ENCODE peak calls at places on chromosomes 12 and 14, in nine cellular contexts. One of them, this sample, is unnamed.
A peak's percentile ranks its signal among the peaks of the same experiment; 100 is the strongest.

GRCh38 chr12:67449591-67450052 is 180.5 kb downstream of the CAND1 start:
- DNase-seq in HFF-Myc: no peak
- DNase-seq in CD8-positive, alpha-beta T cell: no peak
- DNase-seq in fibroblast of the aortic adventitia: no peak
- DNase-seq in lower leg skin: no peak
- DNase-seq in neural progenitor cell: no peak
- DNase-seq in fibroblast of mammary gland: no peak
- DNase-seq in IMR-90: no peak
- DNase-seq in thoracic aorta: no peak
- DNase-seq in this sample: no peak

GRCh38 chr14:101087614-101088394 is 184.3 kb upstream of the RTL1 start:
- DNase-seq in fibroblast of mammary gland: no peak
- DNase-seq in IMR-90: no peak
- DNase-seq in fibroblast of the aortic adventitia: no peak
- DNase-seq in lower leg skin: peak; percentile 14
- DNase-seq in CD8-positive, alpha-beta T cell: no peak
- DNase-seq in HFF-Myc: no peak
- DNase-seq in neural progenitor cell: no peak
- DNase-seq in thoracic aorta: no peak
- DNase-seq in this sample: no peak

GRCh38 chr14:104977681-104978647 is at the start of gene AHNAK2:
- DNase-seq in lower leg skin: no peak
- DNase-seq in neural progenitor cell: peak; percentile 96
- DNase-seq in thoracic aorta: no peak
- DNase-seq in fibroblast of the aortic adventitia: peak; percentile 65
- DNase-seq in fibroblast of mammary gland: peak; percentile 68
- DNase-seq in CD8-positive, alpha-beta T cell: no peak
- DNase-seq in IMR-90: peak; percentile 67
- DNase-seq in HFF-Myc: no peak
- DNase-seq in this sample: no peak

GRCh38 chr12:14913381-14913781 is 25.0 kb downstream of the ERP27 start:
- DNase-seq in CD8-positive, alpha-beta T cell: no peak
- DNase-seq in neural progenitor cell: no peak
- DNase-seq in thoracic aorta: no peak
- DNase-seq in HFF-Myc: no peak
- DNase-seq in fibroblast of mammary gland: no peak
- DNase-seq in fibroblast of the aortic adventitia: peak; percentile 36
- DNase-seq in lower leg skin: peak; percentile 65
- DNase-seq in IMR-90: no peak
- DNase-seq in this sample: no peak

GRCh38 chr14:24053548-24054323 is 1.9 kb downstream of the CARMIL3 start:
- DNase-seq in fibroblast of the aortic adventitia: no peak
- DNase-seq in fibroblast of mammary gland: no peak
- DNase-seq in CD8-positive, alpha-beta T cell: no peak
- DNase-seq in neural progenitor cell: no peak
- DNase-seq in HFF-Myc: no peak
- DNase-seq in thoracic aorta: no peak
- DNase-seq in IMR-90: no peak
- DNase-seq in lower leg skin: no peak
- DNase-seq in this sample: no peak

GRCh38 chr12:46950116-46950515 is 124.3 kb upstream of the SLC38A4 start:
- DNase-seq in fibroblast of mammary gland: no peak
- DNase-seq in thoracic aorta: no peak
- DNase-seq in CD8-positive, alpha-beta T cell: no peak
- DNase-seq in lower leg skin: no peak
- DNase-seq in IMR-90: no peak
- DNase-seq in HFF-Myc: no peak
- DNase-seq in fibroblast of the aortic adventitia: no peak
- DNase-seq in neural progenitor cell: no peak
- DNase-seq in this sample: no peak

GRCh38 chr12:78864483-78865296 is at the start of gene SYT1:
- DNase-seq in neural progenitor cell: peak; percentile 94
- DNase-seq in HFF-Myc: peak; percentile 38
- DNase-seq in fibroblast of mammary gland: peak; percentile 84
- DNase-seq in IMR-90: peak; percentile 85
- DNase-seq in lower leg skin: no peak
- DNase-seq in CD8-positive, alpha-beta T cell: no peak
- DNase-seq in fibroblast of the aortic adventitia: peak; percentile 87
- DNase-seq in thoracic aorta: no peak
- DNase-seq in this sample: no peak

GRCh38 chr14:43651896-43652295 is 855.2 kb downstream of the FSCB start:
- DNase-seq in thoracic aorta: no peak
- DNase-seq in fibroblast of the aortic adventitia: no peak
- DNase-seq in lower leg skin: no peak
- DNase-seq in IMR-90: no peak
- DNase-seq in HFF-Myc: no peak
- DNase-seq in CD8-positive, alpha-beta T cell: no peak
- DNase-seq in fibroblast of mammary gland: no peak
- DNase-seq in neural progenitor cell: no peak
- DNase-seq in this sample: no peak

GRCh38 chr14:27056586-27056985 is 458.8 kb upstream of the NOVA1 start:
- DNase-seq in thoracic aorta: no peak
- DNase-seq in neural progenitor cell: no peak
- DNase-seq in lower leg skin: no peak
- DNase-seq in fibroblast of the aortic adventitia: no peak
- DNase-seq in HFF-Myc: no peak
- DNase-seq in fibroblast of mammary gland: no peak
- DNase-seq in IMR-90: no peak
- DNase-seq in CD8-positive, alpha-beta T cell: no peak
- DNase-seq in this sample: no peak

GRCh38 chr12:45762185-45763110 is 32.9 kb downstream of the ARID2 start:
- DNase-seq in HFF-Myc: peak; percentile 29
- DNase-seq in lower leg skin: no peak
- DNase-seq in fibroblast of mammary gland: peak; percentile 73
- DNase-seq in thoracic aorta: no peak
- DNase-seq in CD8-positive, alpha-beta T cell: no peak
- DNase-seq in neural progenitor cell: no peak
- DNase-seq in fibroblast of the aortic adventitia: peak; percentile 76
- DNase-seq in IMR-90: peak; percentile 78
- DNase-seq in this sample: peak; percentile 1

GRCh38 chr12:98973395-98973794 is 328.3 kb downstream of the APAF1 start:
- DNase-seq in CD8-positive, alpha-beta T cell: no peak
- DNase-seq in IMR-90: no peak
- DNase-seq in fibroblast of mammary gland: peak; percentile 56
- DNase-seq in neural progenitor cell: no peak
- DNase-seq in fibroblast of the aortic adventitia: peak; percentile 31
- DNase-seq in HFF-Myc: no peak
- DNase-seq in lower leg skin: no peak
- DNase-seq in thoracic aorta: no peak
- DNase-seq in this sample: peak; percentile 19

GRCh38 chr12:124848621-124849380 is 14.9 kb downstream of the SCARB1 start:
- DNase-seq in fibroblast of the aortic adventitia: no peak
- DNase-seq in HFF-Myc: no peak
- DNase-seq in neural progenitor cell: no peak
- DNase-seq in thoracic aorta: no peak
- DNase-seq in CD8-positive, alpha-beta T cell: no peak
- DNase-seq in lower leg skin: no peak
- DNase-seq in IMR-90: no peak
- DNase-seq in fibroblast of mammary gland: no peak
- DNase-seq in this sample: no peak

GRCh38 chr14:24274101-24274543 is 2.7 kb upstream of the RABGGTA start:
- DNase-seq in HFF-Myc: no peak
- DNase-seq in neural progenitor cell: no peak
- DNase-seq in fibroblast of the aortic adventitia: no peak
- DNase-seq in IMR-90: peak; percentile 31
- DNase-seq in fibroblast of mammary gland: peak; percentile 6
- DNase-seq in CD8-positive, alpha-beta T cell: no peak
- DNase-seq in lower leg skin: no peak
- DNase-seq in thoracic aorta: no peak
- DNase-seq in this sample: peak; percentile 32

GRCh38 chr14:72939630-72940029 is 13.4 kb downstream of the DCAF4 start:
- DNase-seq in lower leg skin: no peak
- DNase-seq in IMR-90: no peak
- DNase-seq in fibroblast of the aortic adventitia: no peak
- DNase-seq in thoracic aorta: no peak
- DNase-seq in neural progenitor cell: no peak
- DNase-seq in CD8-positive, alpha-beta T cell: no peak
- DNase-seq in HFF-Myc: no peak
- DNase-seq in fibroblast of mammary gland: no peak
- DNase-seq in this sample: no peak

GRCh38 chr12:48183876-48184548 is 568 bp downstream of the CCDC184 start:
- DNase-seq in fibroblast of mammary gland: no peak
- DNase-seq in thoracic aorta: no peak
- DNase-seq in IMR-90: no peak
- DNase-seq in fibroblast of the aortic adventitia: no peak
- DNase-seq in HFF-Myc: no peak
- DNase-seq in CD8-positive, alpha-beta T cell: no peak
- DNase-seq in lower leg skin: no peak
- DNase-seq in neural progenitor cell: peak; percentile 64
- DNase-seq in this sample: no peak
- H3K4me3 ChIP-seq in fibroblast of mammary gland: peak overlapping the region; percentile 81
- H3K4me3 ChIP-seq in thoracic aorta: peak overlapping the region; percentile 96
- H3K4me3 ChIP-seq in IMR-90: peak overlapping the region; percentile 51
- H3K4me3 ChIP-seq in fibroblast of the aortic adventitia: peak overlapping the region; percentile 81
- H3K4me3 ChIP-seq in HFF-Myc: peak overlapping the region; percentile 56
- H3K4me3 ChIP-seq in CD8-positive, alpha-beta T cell: peak overlapping the region; percentile 99
- H3K4me3 ChIP-seq in lower leg skin: peak overlapping the region; percentile 16
- H3K4me3 ChIP-seq in neural progenitor cell: peak overlapping the region; percentile 76
- H3K4me3 ChIP-seq in this sample: peak overlapping the region; percentile 54

GRCh38 chr14:90781344-90781761 is 34.9 kb downstream of the TTC7B start:
- DNase-seq in lower leg skin: no peak
- DNase-seq in fibroblast of the aortic adventitia: peak; percentile 66
- DNase-seq in neural progenitor cell: no peak
- DNase-seq in HFF-Myc: no peak
- DNase-seq in CD8-positive, alpha-beta T cell: no peak
- DNase-seq in fibroblast of mammary gland: peak; percentile 73
- DNase-seq in IMR-90: peak; percentile 71
- DNase-seq in thoracic aorta: no peak
- DNase-seq in this sample: peak; percentile 93

GRCh38 chr14:90783344-90783743 is 32.9 kb downstream of the TTC7B start:
- DNase-seq in CD8-positive, alpha-beta T cell: no peak
- DNase-seq in IMR-90: no peak
- DNase-seq in thoracic aorta: no peak
- DNase-seq in fibroblast of the aortic adventitia: no peak
- DNase-seq in HFF-Myc: no peak
- DNase-seq in fibroblast of mammary gland: no peak
- DNase-seq in lower leg skin: no peak
- DNase-seq in neural progenitor cell: no peak
- DNase-seq in this sample: no peak

GRCh38 chr14:90784621-90785270 is 31.5 kb downstream of the TTC7B start:
- DNase-seq in CD8-positive, alpha-beta T cell: no peak
- DNase-seq in lower leg skin: no peak
- DNase-seq in neural progenitor cell: no peak
- DNase-seq in fibroblast of mammary gland: no peak
- DNase-seq in IMR-90: no peak
- DNase-seq in fibroblast of the aortic adventitia: no peak
- DNase-seq in HFF-Myc: no peak
- DNase-seq in thoracic aorta: no peak
- DNase-seq in this sample: no peak

GRCh38 chr14:90781876-90782275 is 34.4 kb downstream of the TTC7B start:
- DNase-seq in lower leg skin: no peak
- DNase-seq in IMR-90: no peak
- DNase-seq in thoracic aorta: no peak
- DNase-seq in CD8-positive, alpha-beta T cell: no peak
- DNase-seq in HFF-Myc: no peak
- DNase-seq in fibroblast of the aortic adventitia: no peak
- DNase-seq in neural progenitor cell: no peak
- DNase-seq in fibroblast of mammary gland: no peak
- DNase-seq in this sample: no peak

DNA sequence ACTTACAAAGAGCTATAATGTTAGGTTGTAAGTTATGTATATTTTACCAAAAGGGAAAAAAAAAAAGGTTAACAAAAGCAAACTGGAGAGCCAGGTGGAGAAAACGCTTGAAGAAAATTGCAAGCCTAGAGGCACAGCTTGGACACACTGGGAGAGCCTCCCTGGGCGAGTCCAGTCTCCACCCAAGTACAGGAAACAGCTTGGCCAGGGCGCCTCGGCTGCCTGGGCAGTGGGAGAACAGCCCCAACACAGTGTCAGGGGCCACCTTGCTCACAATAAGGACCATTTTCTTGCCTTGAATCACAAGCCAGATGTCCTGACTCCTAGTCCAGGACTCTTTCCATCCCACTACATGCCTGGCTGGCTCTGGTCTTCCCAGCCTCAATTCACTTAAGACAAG is 33.3 kb downstream of the TTC7B start:
- DNase-seq in fibroblast of the aortic adventitia: no peak
- DNase-seq in HFF-Myc: no peak
- DNase-seq in fibroblast of mammary gland: no peak
- DNase-seq in CD8-positive, alpha-beta T cell: no peak
- DNase-seq in IMR-90: no peak
- DNase-seq in thoracic aorta: no peak
- DNase-seq in lower leg skin: no peak
- DNase-seq in neural progenitor cell: no peak
- DNase-seq in this sample: no peak
- H3K4me3 ChIP-seq in fibroblast of the aortic adventitia: no peak overlapping the region
- H3K4me3 ChIP-seq in HFF-Myc: no peak overlapping the region
- H3K4me3 ChIP-seq in fibroblast of mammary gland: no peak overlapping the region
- H3K4me3 ChIP-seq in CD8-positive, alpha-beta T cell: no peak overlapping the region
- H3K4me3 ChIP-seq in IMR-90: no peak overlapping the region
- H3K4me3 ChIP-seq in thoracic aorta: no peak overlapping the region
- H3K4me3 ChIP-seq in lower leg skin: no peak overlapping the region
- H3K4me3 ChIP-seq in neural progenitor cell: no peak overlapping the region
- H3K4me3 ChIP-seq in this sample: no peak overlapping the region

GRCh38 chr12:96028538-96028937 is 6.8 kb downstream of the LTA4H start:
- DNase-seq in neural progenitor cell: no peak
- DNase-seq in HFF-Myc: no peak
- DNase-seq in lower leg skin: no peak
- DNase-seq in fibroblast of mammary gland: no peak
- DNase-seq in IMR-90: no peak
- DNase-seq in thoracic aorta: no peak
- DNase-seq in CD8-positive, alpha-beta T cell: no peak
- DNase-seq in fibroblast of the aortic adventitia: no peak
- DNase-seq in this sample: no peak

GRCh38 chr12:96035283-96036236 is at the start of gene LTA4H:
- DNase-seq in HFF-Myc: peak; percentile 97
- DNase-seq in neural progenitor cell: peak; percentile 100
- DNase-seq in fibroblast of the aortic adventitia: peak; percentile 99
- DNase-seq in CD8-positive, alpha-beta T cell: peak; percentile 90
- DNase-seq in IMR-90: peak; percentile 98
- DNase-seq in thoracic aorta: peak; percentile 92
- DNase-seq in lower leg skin: peak; percentile 97
- DNase-seq in fibroblast of mammary gland: peak; percentile 98
- DNase-seq in this sample: peak; percentile 95

GRCh38 chr12:96036765-96037455 is 1.5 kb upstream of the LTA4H start:
- DNase-seq in fibroblast of mammary gland: peak; percentile 82
- DNase-seq in fibroblast of the aortic adventitia: no peak
- DNase-seq in neural progenitor cell: no peak
- DNase-seq in CD8-positive, alpha-beta T cell: no peak
- DNase-seq in IMR-90: peak; percentile 82
- DNase-seq in HFF-Myc: no peak
- DNase-seq in lower leg skin: no peak
- DNase-seq in thoracic aorta: no peak
- DNase-seq in this sample: no peak

GRCh38 chr12:96034631-96035282 is 630 bp downstream of the LTA4H start:
- DNase-seq in thoracic aorta: no peak
- DNase-seq in fibroblast of the aortic adventitia: peak; percentile 46
- DNase-seq in IMR-90: peak; percentile 37
- DNase-seq in fibroblast of mammary gland: peak; percentile 35
- DNase-seq in CD8-positive, alpha-beta T cell: no peak
- DNase-seq in lower leg skin: no peak
- DNase-seq in neural progenitor cell: peak; percentile 60
- DNase-seq in HFF-Myc: no peak
- DNase-seq in this sample: no peak

GRCh38 chr12:96033549-96034389 is 1.6 kb downstream of the LTA4H start:
- DNase-seq in HFF-Myc: no peak
- DNase-seq in fibroblast of the aortic adventitia: no peak
- DNase-seq in fibroblast of mammary gland: no peak
- DNase-seq in CD8-positive, alpha-beta T cell: no peak
- DNase-seq in neural progenitor cell: no peak
- DNase-seq in lower leg skin: no peak
- DNase-seq in IMR-90: no peak
- DNase-seq in thoracic aorta: no peak
- DNase-seq in this sample: no peak
- H3K4me3 ChIP-seq in HFF-Myc: peak overlapping the region; percentile 90
- H3K4me3 ChIP-seq in fibroblast of the aortic adventitia: peak overlapping the region; percentile 82
- H3K4me3 ChIP-seq in fibroblast of mammary gland: peak overlapping the region; percentile 83
- H3K4me3 ChIP-seq in CD8-positive, alpha-beta T cell: peak overlapping the region; percentile 65
- H3K4me3 ChIP-seq in neural progenitor cell: peak overlapping the region; percentile 86
- H3K4me3 ChIP-seq in lower leg skin: no peak overlapping the region
- H3K4me3 ChIP-seq in IMR-90: peak overlapping the region; percentile 87
- H3K4me3 ChIP-seq in thoracic aorta: peak overlapping the region; percentile 83
- H3K4me3 ChIP-seq in this sample: peak overlapping the region; percentile 71

GRCh38 chr14:74952697-74953484 is 2.5 kb downstream of the PGF start:
- DNase-seq in lower leg skin: no peak
- DNase-seq in fibroblast of the aortic adventitia: no peak
- DNase-seq in IMR-90: no peak
- DNase-seq in thoracic aorta: no peak
- DNase-seq in CD8-positive, alpha-beta T cell: no peak
- DNase-seq in HFF-Myc: no peak
- DNase-seq in fibroblast of mammary gland: no peak
- DNase-seq in neural progenitor cell: no peak
- DNase-seq in this sample: no peak
- H3K4me3 ChIP-seq in lower leg skin: no peak overlapping the region
- H3K4me3 ChIP-seq in fibroblast of the aortic adventitia: no peak overlapping the region
- H3K4me3 ChIP-seq in IMR-90: no peak overlapping the region
- H3K4me3 ChIP-seq in thoracic aorta: peak overlapping the region; percentile 75
- H3K4me3 ChIP-seq in CD8-positive, alpha-beta T cell: no peak overlapping the region
- H3K4me3 ChIP-seq in HFF-Myc: peak overlapping the region; percentile 70
- H3K4me3 ChIP-seq in fibroblast of mammary gland: no peak overlapping the region
- H3K4me3 ChIP-seq in neural progenitor cell: no peak overlapping the region
- H3K4me3 ChIP-seq in this sample: no peak overlapping the region

This sample was measured in kidney epithelial cell.